ENCODE peak calls at places on chromosomes 12 and 14, in nine cellular contexts. One of them, this sample, is unnamed.

GRCh38 chr14:77475432-77476115 is 17.7 kb downstream of the AHSA1 start:
- DNase-seq in left ventricle myocardium inferior: no peak
- DNase-seq in osteocyte: no peak
- DNase-seq in endothelial cell of umbilical vein: no peak
- DNase-seq in HFFc6: no peak
- DNase-seq in mesothelial cell of epicardium: no peak
- DNase-seq in uterus: no peak
- DNase-seq in fibroblast of pulmonary artery: no peak
- DNase-seq in fibroblast of lung: no peak
- DNase-seq in this sample: no peak

GRCh38 chr12:10283028-10283427 is 24.6 kb upstream of the KLRD1 start:
- DNase-seq in uterus: no peak
- DNase-seq in HFFc6: no peak
- DNase-seq in endothelial cell of umbilical vein: no peak
- DNase-seq in fibroblast of lung: no peak
- DNase-seq in osteocyte: no peak
- DNase-seq in fibroblast of pulmonary artery: no peak
- DNase-seq in mesothelial cell of epicardium: no peak
- DNase-seq in left ventricle myocardium inferior: no peak
- DNase-seq in this sample: no peak

GRCh38 chr12:103569278-103569677 is 17.8 kb upstream of the STAB2 start:
- DNase-seq in HFFc6: no peak
- DNase-seq in mesothelial cell of epicardium: no peak
- DNase-seq in endothelial cell of umbilical vein: no peak
- DNase-seq in osteocyte: no peak
- DNase-seq in left ventricle myocardium inferior: no peak
- DNase-seq in fibroblast of pulmonary artery: no peak
- DNase-seq in uterus: no peak
- DNase-seq in fibroblast of lung: no peak
- DNase-seq in this sample: no peak

GRCh38 chr12:94266796-94267529 is 118.6 kb downstream of the PLXNC1 start:
- DNase-seq in fibroblast of lung: peak
- DNase-seq in endothelial cell of umbilical vein: no peak
- DNase-seq in fibroblast of pulmonary artery: no peak
- DNase-seq in HFFc6: peak
- DNase-seq in osteocyte: no peak
- DNase-seq in left ventricle myocardium inferior: no peak
- DNase-seq in mesothelial cell of epicardium: no peak
- DNase-seq in uterus: peak
- DNase-seq in this sample: no peak

GRCh38 chr14:20516921-20517320 is 11.6 kb downstream of the RNASE10 start:
- DNase-seq in fibroblast of pulmonary artery: peak
- DNase-seq in fibroblast of lung: peak
- DNase-seq in osteocyte: no peak
- DNase-seq in HFFc6: peak
- DNase-seq in left ventricle myocardium inferior: no peak
- DNase-seq in endothelial cell of umbilical vein: peak
- DNase-seq in mesothelial cell of epicardium: no peak
- DNase-seq in uterus: no peak
- DNase-seq in this sample: no peak

GRCh38 chr14:103130017-103130764 is 6.9 kb downstream of the TNFAIP2 start:
- DNase-seq in osteocyte: no peak
- DNase-seq in left ventricle myocardium inferior: no peak
- DNase-seq in mesothelial cell of epicardium: no peak
- DNase-seq in uterus: no peak
- DNase-seq in endothelial cell of umbilical vein: no peak
- DNase-seq in fibroblast of lung: no peak
- DNase-seq in HFFc6: no peak
- DNase-seq in fibroblast of pulmonary artery: no peak
- DNase-seq in this sample: no peak

GRCh38 chr12:13784504-13784903 is 196.9 kb downstream of the GRIN2B start:
- DNase-seq in mesothelial cell of epicardium: no peak
- DNase-seq in osteocyte: no peak
- DNase-seq in fibroblast of lung: no peak
- DNase-seq in endothelial cell of umbilical vein: no peak
- DNase-seq in uterus: no peak
- DNase-seq in fibroblast of pulmonary artery: peak
- DNase-seq in left ventricle myocardium inferior: peak
- DNase-seq in HFFc6: no peak
- DNase-seq in this sample: no peak

GRCh38 chr14:60506462-60506984 is 2.4 kb upstream of the SIX6 start:
- DNase-seq in uterus: no peak
- DNase-seq in left ventricle myocardium inferior: no peak
- DNase-seq in mesothelial cell of epicardium: no peak
- DNase-seq in fibroblast of pulmonary artery: no peak
- DNase-seq in endothelial cell of umbilical vein: no peak
- DNase-seq in fibroblast of lung: no peak
- DNase-seq in osteocyte: no peak
- DNase-seq in HFFc6: no peak
- DNase-seq in this sample: no peak

GRCh38 chr14:99579903-99580570 is 24.0 kb downstream of the CCDC85C start:
- DNase-seq in left ventricle myocardium inferior: no peak
- DNase-seq in HFFc6: peak
- DNase-seq in fibroblast of pulmonary artery: peak
- DNase-seq in mesothelial cell of epicardium: peak
- DNase-seq in endothelial cell of umbilical vein: peak
- DNase-seq in fibroblast of lung: no peak
- DNase-seq in uterus: peak
- DNase-seq in osteocyte: no peak
- DNase-seq in this sample: no peak

GRCh38 chr12:29317556-29318363 is 63.2 kb downstream of the ERGIC2 start:
- DNase-seq in HFFc6: peak
- DNase-seq in uterus: no peak
- DNase-seq in left ventricle myocardium inferior: peak
- DNase-seq in fibroblast of pulmonary artery: peak
- DNase-seq in osteocyte: no peak
- DNase-seq in endothelial cell of umbilical vein: peak
- DNase-seq in mesothelial cell of epicardium: no peak
- DNase-seq in fibroblast of lung: peak
- DNase-seq in this sample: no peak

GRCh38 chr12:107241421-107241820 is 148.1 kb upstream of the CRY1 start:
- DNase-seq in endothelial cell of umbilical vein: no peak
- DNase-seq in mesothelial cell of epicardium: no peak
- DNase-seq in HFFc6: no peak
- DNase-seq in uterus: no peak
- DNase-seq in osteocyte: peak
- DNase-seq in fibroblast of pulmonary artery: no peak
- DNase-seq in left ventricle myocardium inferior: no peak
- DNase-seq in fibroblast of lung: no peak
- DNase-seq in this sample: no peak

GRCh38 chr12:50922820-50923219 is 29.5 kb upstream of the HIGD1C start:
- DNase-seq in left ventricle myocardium inferior: no peak
- DNase-seq in osteocyte: peak
- DNase-seq in endothelial cell of umbilical vein: peak
- DNase-seq in HFFc6: no peak
- DNase-seq in fibroblast of lung: peak
- DNase-seq in fibroblast of pulmonary artery: peak
- DNase-seq in uterus: peak
- DNase-seq in mesothelial cell of epicardium: no peak
- DNase-seq in this sample: no peak

GRCh38 chr12:24705741-24706358 is 243.1 kb downstream of the BCAT1 start:
- DNase-seq in HFFc6: no peak
- DNase-seq in fibroblast of pulmonary artery: peak
- DNase-seq in mesothelial cell of epicardium: no peak
- DNase-seq in left ventricle myocardium inferior: no peak
- DNase-seq in endothelial cell of umbilical vein: no peak
- DNase-seq in uterus: no peak
- DNase-seq in osteocyte: no peak
- DNase-seq in fibroblast of lung: no peak
- DNase-seq in this sample: no peak

GRCh38 chr14:64725879-64726584 is 21.8 kb downstream of the PLEKHG3 start:
- DNase-seq in fibroblast of lung: no peak
- DNase-seq in left ventricle myocardium inferior: peak
- DNase-seq in mesothelial cell of epicardium: no peak
- DNase-seq in uterus: no peak
- DNase-seq in endothelial cell of umbilical vein: no peak
- DNase-seq in HFFc6: no peak
- DNase-seq in osteocyte: no peak
- DNase-seq in fibroblast of pulmonary artery: no peak
- DNase-seq in this sample: peak

GRCh38 chr14:40232302-40232701 is 800.1 kb upstream of the FBXO33 start:
- DNase-seq in HFFc6: no peak
- DNase-seq in endothelial cell of umbilical vein: no peak
- DNase-seq in fibroblast of pulmonary artery: no peak
- DNase-seq in fibroblast of lung: no peak
- DNase-seq in mesothelial cell of epicardium: no peak
- DNase-seq in uterus: no peak
- DNase-seq in osteocyte: no peak
- DNase-seq in left ventricle myocardium inferior: no peak
- DNase-seq in this sample: no peak

GRCh38 chr14:40229676-40230075 is 797.4 kb upstream of the FBXO33 start:
- DNase-seq in endothelial cell of umbilical vein: no peak
- DNase-seq in uterus: no peak
- DNase-seq in fibroblast of lung: no peak
- DNase-seq in HFFc6: no peak
- DNase-seq in osteocyte: no peak
- DNase-seq in fibroblast of pulmonary artery: no peak
- DNase-seq in left ventricle myocardium inferior: no peak
- DNase-seq in mesothelial cell of epicardium: no peak
- DNase-seq in this sample: no peak
- TF ChIP-seq CTCF in endothelial cell of umbilical vein: no peak
- TF ChIP-seq CTCF in uterus: no peak
- TF ChIP-seq CTCF in fibroblast of lung: no peak
- TF ChIP-seq CTCF in HFFc6: no peak
- TF ChIP-seq CTCF in osteocyte: no peak
- TF ChIP-seq CTCF in fibroblast of pulmonary artery: no peak
- TF ChIP-seq CTCF in left ventricle myocardium inferior: no peak
- TF ChIP-seq CTCF in mesothelial cell of epicardium: no peak
- TF ChIP-seq CTCF in this sample: no peak

GRCh38 chr14:104634886-104635570 is 30.5 kb upstream of the TMEM179 start:
- DNase-seq in endothelial cell of umbilical vein: no peak
- DNase-seq in fibroblast of pulmonary artery: no peak
- DNase-seq in osteocyte: no peak
- DNase-seq in fibroblast of lung: no peak
- DNase-seq in mesothelial cell of epicardium: no peak
- DNase-seq in left ventricle myocardium inferior: no peak
- DNase-seq in HFFc6: no peak
- DNase-seq in uterus: no peak
- DNase-seq in this sample: no peak

GRCh38 chr14:104634031-104634760 is 29.6 kb upstream of the TMEM179 start:
- DNase-seq in osteocyte: no peak
- DNase-seq in fibroblast of lung: no peak
- DNase-seq in fibroblast of pulmonary artery: no peak
- DNase-seq in HFFc6: no peak
- DNase-seq in mesothelial cell of epicardium: no peak
- DNase-seq in uterus: no peak
- DNase-seq in left ventricle myocardium inferior: no peak
- DNase-seq in endothelial cell of umbilical vein: no peak
- DNase-seq in this sample: no peak

GRCh38 chr14:104636131-104636530 is 31.6 kb upstream of the TMEM179 start:
- DNase-seq in osteocyte: no peak
- DNase-seq in endothelial cell of umbilical vein: no peak
- DNase-seq in fibroblast of lung: no peak
- DNase-seq in left ventricle myocardium inferior: no peak
- DNase-seq in fibroblast of pulmonary artery: no peak
- DNase-seq in HFFc6: no peak
- DNase-seq in uterus: no peak
- DNase-seq in mesothelial cell of epicardium: no peak
- DNase-seq in this sample: no peak

GRCh38 chr14:104637546-104638003 is 33.0 kb upstream of the TMEM179 start:
- DNase-seq in endothelial cell of umbilical vein: no peak
- DNase-seq in fibroblast of pulmonary artery: no peak
- DNase-seq in uterus: no peak
- DNase-seq in fibroblast of lung: no peak
- DNase-seq in osteocyte: no peak
- DNase-seq in mesothelial cell of epicardium: no peak
- DNase-seq in left ventricle myocardium inferior: no peak
- DNase-seq in HFFc6: no peak
- DNase-seq in this sample: no peak

GRCh38 chr14:104635717-104636116 is 31.1 kb upstream of the TMEM179 start:
- DNase-seq in HFFc6: no peak
- DNase-seq in fibroblast of pulmonary artery: no peak
- DNase-seq in fibroblast of lung: no peak
- DNase-seq in endothelial cell of umbilical vein: no peak
- DNase-seq in mesothelial cell of epicardium: no peak
- DNase-seq in left ventricle myocardium inferior: no peak
- DNase-seq in osteocyte: no peak
- DNase-seq in uterus: no peak
- DNase-seq in this sample: no peak
- TF ChIP-seq CTCF in HFFc6: no peak
- TF ChIP-seq CTCF in fibroblast of pulmonary artery: no peak
- TF ChIP-seq CTCF in fibroblast of lung: no peak
- TF ChIP-seq CTCF in endothelial cell of umbilical vein: no peak
- TF ChIP-seq CTCF in mesothelial cell of epicardium: no peak
- TF ChIP-seq CTCF in left ventricle myocardium inferior: no peak
- TF ChIP-seq CTCF in osteocyte: no peak
- TF ChIP-seq CTCF in uterus: no peak
- TF ChIP-seq CTCF in this sample: no peak

GRCh38 chr12:108561852-108562347 is 496 bp upstream of the ISCU start:
- DNase-seq in mesothelial cell of epicardium: no peak
- DNase-seq in endothelial cell of umbilical vein: no peak
- DNase-seq in osteocyte: no peak
- DNase-seq in left ventricle myocardium inferior: no peak
- DNase-seq in fibroblast of pulmonary artery: no peak
- DNase-seq in fibroblast of lung: no peak
- DNase-seq in uterus: no peak
- DNase-seq in HFFc6: no peak
- DNase-seq in this sample: no peak

GRCh38 chr12:108563135-108563803 is 873 bp downstream of the ISCU start:
- DNase-seq in HFFc6: peak
- DNase-seq in osteocyte: peak
- DNase-seq in fibroblast of lung: peak
- DNase-seq in uterus: peak
- DNase-seq in fibroblast of pulmonary artery: peak
- DNase-seq in mesothelial cell of epicardium: peak
- DNase-seq in endothelial cell of umbilical vein: peak
- DNase-seq in left ventricle myocardium inferior: peak
- DNase-seq in this sample: peak

GRCh38 chr12:108562348-108563134 is at the start of gene ISCU:
- DNase-seq in HFFc6: peak
- DNase-seq in left ventricle myocardium inferior: peak
- DNase-seq in fibroblast of pulmonary artery: peak
- DNase-seq in mesothelial cell of epicardium: peak
- DNase-seq in osteocyte: peak
- DNase-seq in endothelial cell of umbilical vein: peak
- DNase-seq in uterus: peak
- DNase-seq in fibroblast of lung: peak
- DNase-seq in this sample: peak

GRCh38 chr12:108564724-108565123 is 2.3 kb downstream of the ISCU start:
- DNase-seq in HFFc6: no peak
- DNase-seq in fibroblast of pulmonary artery: no peak
- DNase-seq in left ventricle myocardium inferior: no peak
- DNase-seq in uterus: no peak
- DNase-seq in fibroblast of lung: no peak
- DNase-seq in mesothelial cell of epicardium: no peak
- DNase-seq in endothelial cell of umbilical vein: no peak
- DNase-seq in osteocyte: no peak
- DNase-seq in this sample: no peak

GRCh38 chr12:108563804-108564151 is 1.4 kb downstream of the ISCU start:
- DNase-seq in uterus: no peak
- DNase-seq in osteocyte: no peak
- DNase-seq in endothelial cell of umbilical vein: no peak
- DNase-seq in fibroblast of lung: no peak
- DNase-seq in HFFc6: no peak
- DNase-seq in mesothelial cell of epicardium: no peak
- DNase-seq in fibroblast of pulmonary artery: no peak
- DNase-seq in left ventricle myocardium inferior: no peak
- DNase-seq in this sample: no peak
- TF ChIP-seq CTCF in uterus: no peak
- TF ChIP-seq CTCF in osteocyte: no peak
- TF ChIP-seq CTCF in endothelial cell of umbilical vein: no peak
- TF ChIP-seq CTCF in fibroblast of lung: no peak
- TF ChIP-seq CTCF in HFFc6: peak
- TF ChIP-seq CTCF in mesothelial cell of epicardium: peak
- TF ChIP-seq CTCF in fibroblast of pulmonary artery: no peak
- TF ChIP-seq CTCF in left ventricle myocardium inferior: no peak
- TF ChIP-seq CTCF in this sample: no peak

GRCh38 chr12:59113831-59114273 is 193.5 kb upstream of the LRIG3 start:
- DNase-seq in fibroblast of lung: peak
- DNase-seq in HFFc6: peak
- DNase-seq in uterus: peak
- DNase-seq in fibroblast of pulmonary artery: peak
- DNase-seq in left ventricle myocardium inferior: peak
- DNase-seq in endothelial cell of umbilical vein: peak
- DNase-seq in osteocyte: peak
- DNase-seq in mesothelial cell of epicardium: peak
- DNase-seq in this sample: peak
- TF ChIP-seq CTCF in fibroblast of lung: peak
- TF ChIP-seq CTCF in HFFc6: peak
- TF ChIP-seq CTCF in uterus: peak
- TF ChIP-seq CTCF in fibroblast of pulmonary artery: peak
- TF ChIP-seq CTCF in left ventricle myocardium inferior: peak
- TF ChIP-seq CTCF in endothelial cell of umbilical vein: peak
- TF ChIP-seq CTCF in osteocyte: peak
- TF ChIP-seq CTCF in mesothelial cell of epicardium: peak
- TF ChIP-seq CTCF in this sample: peak